ENCODE peak calls at places on chromosomes 4 and X, in five cellular contexts. K is SW480; P is CD4-positive, alpha-beta memory T cell; C is dorsolateral prefrontal cortex; V is nucleus accumbens. B is an unnamed sample.

GRCh38 chr4:59612235-59612634 is 1587.9 kb upstream of the ADGRL3 start:
- DNase-seq in K (no peak), V (no peak), C (no peak), P (no peak), B (no peak)

GRCh38 chrX:2404816-2405215 is 96.0 kb downstream of the DHRSX start:
- DNase-seq in V (no peak), P (peak), K (no peak), C (no peak), B (no peak)

GRCh38 chr4:15428611-15429010 is 778 bp downstream of the C1QTNF7 start:
- DNase-seq in K (no peak), P (no peak), C (no peak), V (no peak), B (no peak)

GRCh38 chr4:80259012-80259411 is 7.5 kb upstream of the FGF5 start:
- DNase-seq in P (no peak), V (no peak), C (no peak), K (no peak), B (no peak)

GRCh38 chr4:5033266-5033945 is 14.1 kb upstream of the CYTL1 start:
- DNase-seq in P (no peak), K (no peak), V (no peak), C (no peak), B (no peak)

GRCh38 chrX:23826653-23827052 is 43.7 kb downstream of the SAT1 start:
- DNase-seq in P (no peak), V (no peak), C (no peak), K (no peak), B (no peak)

GRCh38 chr4:142366821-142367220 is 479.3 kb downstream of the INPP4B start:
- DNase-seq in C (no peak), V (no peak), P (no peak), K (no peak), B (no peak)

GRCh38 chrX:111254896-111255693 is 15.2 kb downstream of the CAPN6 start:
- DNase-seq in P (no peak), C (no peak), K (peak), V (no peak), B (no peak)

GRCh38 chr4:23818097-23818648 is 71.7 kb downstream of the PPARGC1A start:
- DNase-seq in V (no peak), P (no peak), K (no peak), C (no peak), B (no peak)

GRCh38 chrX:7730071-7730470 is 112.9 kb upstream of the VCX start:
- DNase-seq in C (no peak), K (no peak), P (no peak), V (no peak), B (no peak)

B was measured in naive thymus-derived CD4-positive, alpha-beta T cell.